ENCODE peak calls at places on chromosomes 11 and 22, in four cellular contexts. One of them, this sample, is unnamed.

GRCh38 chr11:95084509-95084908 is 5.1 kb upstream of the ENDOD1 start:
- DNase-seq in kidney: no peak
- DNase-seq in GM12864: no peak
- DNase-seq in fibroblast of pulmonary artery: no peak
- DNase-seq in this sample: no peak

GRCh38 chr22:38228873-38229740 is 27.3 kb downstream of the MAFF start:
- DNase-seq in fibroblast of pulmonary artery: peak
- DNase-seq in GM12864: no peak
- DNase-seq in kidney: no peak
- DNase-seq in this sample: no peak

GRCh38 chr11:72828081-72828567 is 13.9 kb downstream of the ATG16L2 start:
- DNase-seq in fibroblast of pulmonary artery: no peak
- DNase-seq in kidney: no peak
- DNase-seq in GM12864: no peak
- DNase-seq in this sample: no peak

GRCh38 chr11:120722539-120722938 is 211.0 kb downstream of the GRIK4 start:
- DNase-seq in kidney: no peak
- DNase-seq in GM12864: no peak
- DNase-seq in fibroblast of pulmonary artery: no peak
- DNase-seq in this sample: no peak

GRCh38 chr22:29041408-29041807 is 20.2 kb downstream of the C22orf31 start:
- DNase-seq in fibroblast of pulmonary artery: peak
- DNase-seq in GM12864: no peak
- DNase-seq in kidney: no peak
- DNase-seq in this sample: no peak

GRCh38 chr11:94141511-94142307 is 13.1 kb downstream of the PANX1 start:
- DNase-seq in kidney: no peak
- DNase-seq in GM12864: no peak
- DNase-seq in fibroblast of pulmonary artery: no peak
- DNase-seq in this sample: no peak

GRCh38 chr22:41197808-41198585 is 7.1 kb upstream of the L3MBTL2 start:
- DNase-seq in kidney: peak
- DNase-seq in fibroblast of pulmonary artery: no peak
- DNase-seq in GM12864: no peak
- DNase-seq in this sample: no peak

GRCh38 chr22:20957691-20958440 is 9.2 kb upstream of the AIFM3 start:
- DNase-seq in fibroblast of pulmonary artery: no peak
- DNase-seq in kidney: peak
- DNase-seq in GM12864: no peak
- DNase-seq in this sample: no peak

GRCh38 chr11:19989191-19989590 is 171.1 kb downstream of the DBX1 start:
- DNase-seq in GM12864: no peak
- DNase-seq in fibroblast of pulmonary artery: no peak
- DNase-seq in kidney: no peak
- DNase-seq in this sample: no peak

GRCh38 chr11:61750631-61751273 is 1.7 kb upstream of the MYRF start:
- DNase-seq in kidney: no peak
- DNase-seq in GM12864: no peak
- DNase-seq in fibroblast of pulmonary artery: no peak
- DNase-seq in this sample: no peak

GRCh38 chr22:37943471-37944198 is 9.8 kb downstream of the C22orf23 start:
- DNase-seq in kidney: peak
- DNase-seq in fibroblast of pulmonary artery: no peak
- DNase-seq in GM12864: no peak
- DNase-seq in this sample: no peak

GRCh38 chr11:62400760-62401159 is 18.1 kb upstream of the SCGB1A1 start:
- DNase-seq in fibroblast of pulmonary artery: peak
- DNase-seq in GM12864: no peak
- DNase-seq in kidney: peak
- DNase-seq in this sample: no peak

GRCh38 chr22:40855104-40855959 is 1.1 kb downstream of the ST13 start:
- DNase-seq in kidney: no peak
- DNase-seq in fibroblast of pulmonary artery: peak
- DNase-seq in GM12864: no peak
- DNase-seq in this sample: peak

GRCh38 chr22:19376971-19377370 is 54.6 kb downstream of the HIRA start:
- DNase-seq in GM12864: no peak
- DNase-seq in kidney: no peak
- DNase-seq in fibroblast of pulmonary artery: no peak
- DNase-seq in this sample: no peak

GRCh38 chr11:81192516-81192915 is 1541.1 kb downstream of the FAM181B start:
- DNase-seq in GM12864: no peak
- DNase-seq in kidney: no peak
- DNase-seq in fibroblast of pulmonary artery: no peak
- DNase-seq in this sample: no peak

GRCh38 chr11:121426476-121427454 is 25.3 kb upstream of the SORL1 start:
- DNase-seq in kidney: peak
- DNase-seq in GM12864: no peak
- DNase-seq in fibroblast of pulmonary artery: no peak
- DNase-seq in this sample: no peak

GRCh38 chr11:84069048-84069447 is 782.9 kb upstream of the CCDC90B start:
- DNase-seq in kidney: no peak
- DNase-seq in fibroblast of pulmonary artery: no peak
- DNase-seq in GM12864: no peak
- DNase-seq in this sample: no peak

DNA sequence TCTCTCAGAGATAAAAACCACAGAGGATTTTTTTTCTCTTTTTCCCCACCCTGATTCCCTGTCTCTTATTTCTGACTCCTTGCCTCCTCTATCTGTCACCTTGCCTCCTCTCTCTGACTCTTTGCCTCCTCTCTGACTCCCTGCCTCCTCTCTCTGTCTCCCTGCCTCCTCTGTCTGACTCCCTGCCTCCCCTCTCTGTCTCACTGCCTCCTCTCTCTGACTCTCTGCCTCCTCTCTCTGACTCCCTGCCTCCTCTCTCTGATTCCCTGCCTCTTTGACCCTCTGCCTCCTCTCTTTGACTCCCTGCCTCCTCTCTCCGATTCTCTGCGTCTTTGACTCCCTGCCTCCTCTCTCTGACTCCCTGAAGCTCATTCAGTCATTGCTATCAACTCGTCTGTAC is 3.1 kb downstream of the RASD2 start:
- DNase-seq in kidney: no peak
- DNase-seq in GM12864: no peak
- DNase-seq in fibroblast of pulmonary artery: no peak
- DNase-seq in this sample: no peak
- TF ChIP-seq CTCF in kidney: no peak
- TF ChIP-seq CTCF in GM12864: no peak
- TF ChIP-seq CTCF in fibroblast of pulmonary artery: no peak
- TF ChIP-seq CTCF in this sample: no peak

DNA sequence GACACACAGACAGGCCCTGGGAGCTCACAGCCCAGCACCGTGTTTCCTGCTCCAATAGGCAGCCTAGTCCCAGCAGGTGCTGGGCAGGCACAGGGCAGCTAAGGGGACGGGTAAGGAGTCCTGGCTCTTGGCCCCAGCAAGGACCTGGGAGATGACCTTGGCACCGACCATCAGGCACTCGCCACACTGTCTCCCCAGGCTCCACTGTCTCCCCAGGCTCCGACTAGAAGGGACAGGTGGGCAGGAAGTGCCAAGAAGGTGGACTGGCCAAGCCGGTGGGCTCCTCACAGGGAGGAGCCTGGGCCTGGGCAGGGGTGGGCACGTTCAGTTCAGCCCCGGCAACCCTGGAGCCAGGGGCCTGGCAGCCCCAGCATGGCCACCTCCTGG is 193.9 kb downstream of the IGLL1 start:
- DNase-seq in GM12864: no peak
- DNase-seq in kidney: peak
- DNase-seq in fibroblast of pulmonary artery: no peak
- DNase-seq in this sample: no peak
- TF ChIP-seq CTCF in GM12864: no peak
- TF ChIP-seq CTCF in kidney: no peak
- TF ChIP-seq CTCF in fibroblast of pulmonary artery: no peak
- TF ChIP-seq CTCF in this sample: no peak

GRCh38 chr22:25172153-25172552 is 27.5 kb upstream of the CRYBB3 start:
- DNase-seq in GM12864: no peak
- DNase-seq in kidney: no peak
- DNase-seq in fibroblast of pulmonary artery: no peak
- DNase-seq in this sample: no peak
- TF ChIP-seq CTCF in GM12864: peak
- TF ChIP-seq CTCF in kidney: peak
- TF ChIP-seq CTCF in fibroblast of pulmonary artery: peak
- TF ChIP-seq CTCF in this sample: no peak

GRCh38 chr11:69718147-69718546 is 14.3 kb upstream of the FGF19 start:
- DNase-seq in fibroblast of pulmonary artery: peak
- DNase-seq in GM12864: no peak
- DNase-seq in kidney: no peak
- DNase-seq in this sample: no peak

GRCh38 chr11:69716099-69716498 is 12.3 kb upstream of the FGF19 start:
- DNase-seq in kidney: no peak
- DNase-seq in GM12864: no peak
- DNase-seq in fibroblast of pulmonary artery: no peak
- DNase-seq in this sample: no peak

GRCh38 chr11:69718912-69719311 is 15.1 kb upstream of the FGF19 start:
- DNase-seq in fibroblast of pulmonary artery: no peak
- DNase-seq in GM12864: no peak
- DNase-seq in kidney: no peak
- DNase-seq in this sample: no peak

GRCh38 chr11:69715446-69715845 is 11.6 kb upstream of the FGF19 start:
- DNase-seq in GM12864: no peak
- DNase-seq in fibroblast of pulmonary artery: no peak
- DNase-seq in kidney: no peak
- DNase-seq in this sample: no peak

GRCh38 chr11:69716891-69717747 is 13.3 kb upstream of the FGF19 start:
- DNase-seq in fibroblast of pulmonary artery: no peak
- DNase-seq in GM12864: no peak
- DNase-seq in kidney: peak
- DNase-seq in this sample: no peak
- TF ChIP-seq CTCF in fibroblast of pulmonary artery: no peak
- TF ChIP-seq CTCF in GM12864: no peak
- TF ChIP-seq CTCF in kidney: no peak
- TF ChIP-seq CTCF in this sample: no peak

DNA sequence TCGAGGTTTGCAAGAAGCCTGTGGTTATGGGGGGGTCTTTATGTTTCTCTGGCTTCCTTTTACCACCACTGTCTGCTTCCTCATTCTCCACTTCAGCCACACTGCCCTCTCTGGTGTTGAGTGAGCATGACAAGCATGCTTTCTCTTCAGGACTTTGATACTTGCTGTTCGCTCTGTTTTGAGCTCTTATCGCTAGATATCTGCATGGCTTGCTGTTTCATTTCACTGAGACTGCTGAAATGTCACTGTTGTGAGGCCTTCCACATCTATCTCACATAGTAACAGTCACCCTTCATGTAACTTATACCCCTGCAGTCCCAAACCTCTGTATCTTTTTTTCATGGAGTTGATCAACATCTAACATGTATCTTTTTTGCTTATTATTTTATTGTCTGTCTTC is 59.8 kb downstream of the TMEM135 start:
- DNase-seq in fibroblast of pulmonary artery: peak
- DNase-seq in kidney: no peak
- DNase-seq in GM12864: peak
- DNase-seq in this sample: no peak
- TF ChIP-seq CTCF in fibroblast of pulmonary artery: peak
- TF ChIP-seq CTCF in kidney: peak
- TF ChIP-seq CTCF in GM12864: peak
- TF ChIP-seq CTCF in this sample: no peak

DNA sequence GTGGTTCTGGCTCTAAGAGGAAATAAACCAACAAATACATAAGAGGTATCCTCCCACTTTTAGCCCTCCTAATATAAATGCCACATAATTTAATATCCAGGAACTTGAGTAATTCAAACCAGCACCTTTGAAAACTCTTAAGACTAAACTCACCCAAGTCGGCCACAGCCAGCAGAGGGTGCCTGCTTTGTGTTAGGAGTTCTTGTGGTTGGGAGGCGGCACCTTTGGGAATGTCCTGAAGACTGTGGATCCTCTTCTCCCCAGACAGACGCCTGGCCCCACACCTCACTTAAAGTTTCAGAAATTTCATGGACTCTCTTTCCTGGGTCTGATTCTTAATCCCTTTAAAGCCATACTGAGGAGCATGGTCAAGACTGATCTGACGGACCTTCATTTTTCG is 169.0 kb downstream of the TBC1D22A start:
- DNase-seq in fibroblast of pulmonary artery: peak
- DNase-seq in kidney: no peak
- DNase-seq in GM12864: no peak
- DNase-seq in this sample: no peak
- TF ChIP-seq CTCF in fibroblast of pulmonary artery: peak
- TF ChIP-seq CTCF in kidney: no peak
- TF ChIP-seq CTCF in GM12864: no peak
- TF ChIP-seq CTCF in this sample: no peak

GRCh38 chr11:130318031-130318673 is 3.4 kb upstream of the ZBTB44 start:
- DNase-seq in fibroblast of pulmonary artery: no peak
- DNase-seq in kidney: no peak
- DNase-seq in GM12864: no peak
- DNase-seq in this sample: no peak

GRCh38 chr11:130313383-130314183 is 1.1 kb downstream of the ZBTB44 start:
- DNase-seq in fibroblast of pulmonary artery: peak
- DNase-seq in kidney: no peak
- DNase-seq in GM12864: no peak
- DNase-seq in this sample: no peak

GRCh38 chr11:130314749-130315285 is at the start of gene ZBTB44:
- DNase-seq in GM12864: peak
- DNase-seq in fibroblast of pulmonary artery: peak
- DNase-seq in kidney: peak
- DNase-seq in this sample: peak

GRCh38 chr11:130314184-130314748 is 451 bp downstream of the ZBTB44 start:
- DNase-seq in GM12864: no peak
- DNase-seq in fibroblast of pulmonary artery: peak
- DNase-seq in kidney: peak
- DNase-seq in this sample: peak

DNA sequence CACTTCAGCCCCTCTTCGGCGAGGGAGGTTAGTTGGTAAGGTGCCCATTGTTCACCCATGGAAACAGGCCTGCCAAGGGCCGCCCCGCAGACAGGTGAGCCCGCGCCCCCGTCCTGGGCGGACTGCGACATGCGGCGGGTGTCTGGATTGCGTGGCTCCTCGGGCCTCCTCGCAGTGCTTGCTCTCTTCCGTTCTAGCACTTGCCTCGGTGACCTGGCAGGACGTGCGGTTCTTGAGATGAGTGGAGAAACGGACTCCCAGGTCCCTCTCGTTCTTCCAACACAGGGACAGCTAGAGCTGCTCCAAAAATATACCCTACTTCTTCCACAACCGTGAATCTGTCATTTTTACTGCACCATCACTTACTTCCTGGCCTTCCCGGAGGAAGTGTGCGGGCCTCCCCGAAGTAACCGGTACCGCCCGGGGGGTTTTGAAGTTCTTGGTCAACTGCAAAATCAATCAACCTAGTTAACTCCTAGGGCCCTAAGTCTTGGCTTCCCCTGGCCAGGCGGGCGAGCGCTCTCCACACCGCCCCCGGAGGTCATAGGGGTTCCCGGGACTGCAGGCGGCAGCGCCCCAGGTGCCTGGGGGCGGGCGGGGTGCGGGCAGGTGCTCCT is 745 bp upstream of the ZBTB44 start:
- DNase-seq in GM12864: no peak
- DNase-seq in fibroblast of pulmonary artery: no peak
- DNase-seq in kidney: peak
- DNase-seq in this sample: no peak
- TF ChIP-seq CTCF in GM12864: peak
- TF ChIP-seq CTCF in fibroblast of pulmonary artery: no peak
- TF ChIP-seq CTCF in kidney: peak
- TF ChIP-seq CTCF in this sample: no peak

DNA sequence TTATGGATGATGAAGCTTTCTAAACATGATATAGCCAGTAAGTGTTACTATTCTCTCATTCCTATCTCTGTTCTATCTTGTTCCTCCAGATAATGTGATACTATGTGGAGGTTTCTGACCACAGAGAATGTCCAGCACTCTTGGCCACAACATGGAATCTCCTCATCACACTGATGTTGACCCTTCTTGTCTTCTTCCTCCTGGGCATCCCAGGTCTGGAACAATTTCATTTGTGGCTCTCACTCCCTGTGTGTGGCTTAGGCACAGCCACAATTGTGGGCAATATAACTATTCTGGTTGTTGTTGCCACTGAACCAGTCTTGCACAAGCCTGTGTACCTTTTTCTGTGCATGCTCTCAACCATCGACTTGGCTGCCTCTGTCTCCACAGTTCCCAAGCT is 9.9 kb upstream of the OR56B1 start:
- DNase-seq in GM12864: no peak
- DNase-seq in kidney: no peak
- DNase-seq in fibroblast of pulmonary artery: no peak
- DNase-seq in this sample: no peak
- TF ChIP-seq CTCF in GM12864: no peak
- TF ChIP-seq CTCF in kidney: no peak
- TF ChIP-seq CTCF in fibroblast of pulmonary artery: no peak
- TF ChIP-seq CTCF in this sample: no peak